ENCODE peak calls at places on chromosomes 16 and 17, in nine cellular contexts. B, H, P, V, N, W, G, A and T are unnamed samples.

GRCh38 chr16:70715860-70716357 is 30.1 kb upstream of the MTSS2 start:
- DNase-seq in B (no peak), H (no peak), P (no peak), V (no peak), N (no peak), W (no peak), G (no peak), A (no peak), T (peak)

GRCh38 chr17:55563363-55563762 is 52.1 kb upstream of the SMIM36 start:
- DNase-seq in B (no peak), H (no peak), P (no peak), V (no peak), N (no peak), W (no peak), G (no peak), A (no peak), T (no peak)

GRCh38 chr16:11572301-11572995 is 14.3 kb downstream of the LITAF start:
- DNase-seq in B (peak), H (no peak), P (no peak), V (no peak), N (no peak), W (no peak), G (no peak), A (no peak), T (no peak)

GRCh38 chr17:9291912-9292562 is 270.7 kb downstream of the NTN1 start:
- DNase-seq in B (no peak), H (no peak), P (peak), V (peak), N (peak), W (peak), G (peak), A (peak), T (peak)

GRCh38 chr16:2429771-2430663 is 770 bp downstream of the CCNF start:
- DNase-seq in B (no peak), H (no peak), P (peak), V (peak), N (no peak), W (no peak), G (no peak), A (no peak), T (peak)

GRCh38 chr17:79991924-79992656 is 43.6 kb downstream of the TBC1D16 start:
- DNase-seq in B (peak), H (peak), P (peak), V (no peak), N (peak), W (peak), G (no peak), A (peak), T (no peak)

GRCh38 chr17:17171991-17172939 is 33.9 kb downstream of the PLD6 start:
- DNase-seq in B (no peak), H (no peak), P (no peak), V (no peak), N (no peak), W (no peak), G (peak), A (no peak), T (no peak)

GRCh38 chr16:78441298-78441697 is 341.8 kb downstream of the WWOX start:
- DNase-seq in B (no peak), H (no peak), P (no peak), V (no peak), N (no peak), W (no peak), G (no peak), A (no peak), T (no peak)

GRCh38 chr16:68779891-68780290 is 42.8 kb downstream of the CDH1 start:
- DNase-seq in B (no peak), H (peak), P (no peak), V (no peak), N (no peak), W (peak), G (no peak), A (no peak), T (no peak)

GRCh38 chr16:68784226-68784625 is 47.1 kb downstream of the CDH1 start:
- DNase-seq in B (no peak), H (no peak), P (no peak), V (no peak), N (no peak), W (no peak), G (no peak), A (no peak), T (no peak)

GRCh38 chr16:68782198-68783174 is 45.4 kb downstream of the CDH1 start:
- DNase-seq in B (no peak), H (peak), P (no peak), V (no peak), N (no peak), W (no peak), G (no peak), A (no peak), T (no peak)

GRCh38 chr16:68784721-68785120 is 47.6 kb downstream of the CDH1 start:
- DNase-seq in B (no peak), H (no peak), P (no peak), V (no peak), N (no peak), W (no peak), G (no peak), A (no peak), T (no peak)

DNA sequence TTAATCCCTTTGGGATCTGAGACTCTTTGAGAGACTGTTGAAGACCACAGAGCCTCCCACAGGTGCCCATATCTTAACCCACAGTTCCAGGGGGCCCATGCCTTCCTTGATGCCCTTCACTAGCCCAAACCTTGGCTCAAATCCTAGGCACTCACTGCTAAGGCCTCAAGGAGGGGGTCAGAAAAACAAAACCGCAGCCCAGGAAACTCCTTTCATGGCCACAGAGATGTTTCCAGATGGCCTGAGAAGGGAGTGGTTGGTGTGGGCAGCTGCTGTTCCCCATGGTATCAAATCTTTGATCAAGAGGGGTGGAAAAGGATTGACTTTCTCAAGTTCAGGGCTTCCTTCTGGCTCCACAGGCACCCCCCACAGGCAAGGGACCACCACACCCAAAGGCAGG is 44.7 kb downstream of the CDH1 start:
- DNase-seq in B (no peak), H (no peak), P (no peak), V (no peak), N (no peak), W (no peak), G (no peak), A (no peak), T (no peak)
- H3K4me3 ChIP-seq in B (no peak), H (no peak), P (no peak), V (no peak), N (no peak), W (no peak), G (no peak), A (no peak), T (no peak)

GRCh38 chr17:21510686-21511367 is 134.7 kb downstream of the KCNJ12 start:
- DNase-seq in B (no peak), H (no peak), P (peak), V (no peak), N (no peak), W (no peak), G (no peak), A (no peak), T (peak)
- H3K27ac ChIP-seq in B (peak), H (peak), P (no peak), V (no peak), N (peak), W (peak), G (no peak), A (no peak), T (no peak)

GRCh38 chr16:90048737-90049330 is 28.3 kb downstream of the PRDM7 start:
- DNase-seq in B (no peak), H (no peak), P (no peak), V (no peak), N (no peak), W (no peak), G (no peak), A (no peak), T (no peak)

GRCh38 chr16:90048347-90048722 is 28.8 kb downstream of the PRDM7 start:
- DNase-seq in B (no peak), H (no peak), P (no peak), V (no peak), N (no peak), W (no peak), G (no peak), A (no peak), T (no peak)

GRCh38 chr16:90046122-90046970 is 27.1 kb upstream of the DBNDD1 start:
- DNase-seq in B (no peak), H (no peak), P (no peak), V (no peak), N (no peak), W (peak), G (peak), A (no peak), T (no peak)

GRCh38 chr16:90046971-90047713 is 27.9 kb upstream of the DBNDD1 start:
- DNase-seq in B (no peak), H (peak), P (peak), V (peak), N (peak), W (peak), G (peak), A (no peak), T (no peak)

DNA sequence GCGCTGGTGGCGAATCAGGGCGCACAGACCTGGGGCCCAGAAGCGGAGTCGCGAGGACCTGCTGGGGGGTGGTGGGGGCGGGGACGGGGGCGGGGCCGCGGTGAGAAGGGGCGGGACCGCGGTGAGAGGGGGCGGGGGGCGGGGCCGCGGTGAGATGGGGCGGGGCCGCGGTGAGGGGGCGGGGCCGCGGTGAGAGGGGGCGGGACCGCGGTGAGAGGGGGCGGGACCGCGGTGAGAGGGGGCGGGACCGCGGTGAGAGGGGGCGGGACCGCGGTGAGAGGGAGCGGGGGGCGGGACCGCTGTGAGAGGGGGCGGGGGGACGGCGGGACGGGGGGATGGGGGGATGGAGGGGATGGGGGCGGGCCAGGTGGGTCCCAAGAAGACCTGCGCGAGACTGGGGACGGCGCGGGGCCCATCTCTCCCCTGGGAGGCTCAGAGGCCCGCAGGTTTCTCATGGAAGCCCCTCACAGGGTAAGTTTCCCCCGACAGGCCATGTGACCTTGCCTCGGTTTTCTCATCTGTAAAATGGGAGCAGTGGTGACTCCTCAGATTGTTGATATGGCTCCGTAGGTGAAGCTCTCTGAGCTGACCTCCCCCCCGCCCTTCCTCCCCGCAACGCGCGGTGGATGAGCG is 28.6 kb upstream of the DBNDD1 start:
- DNase-seq in B (peak), H (no peak), P (no peak), V (no peak), N (peak), W (no peak), G (peak), A (no peak), T (no peak)
- H3K4me3 ChIP-seq in B (no peak), H (peak), P (peak), V (peak), N (peak), W (peak), G (peak), A (peak), T (peak)

GRCh38 chr16:57639172-57639571 is 10.7 kb downstream of the ADGRG1 start:
- DNase-seq in B (no peak), H (peak), P (peak), V (peak), N (no peak), W (peak), G (peak), A (no peak), T (peak)

GRCh38 chr16:57638381-57638780 is 10.0 kb downstream of the ADGRG1 start:
- DNase-seq in B (no peak), H (no peak), P (no peak), V (no peak), N (no peak), W (no peak), G (no peak), A (no peak), T (no peak)

GRCh38 chr16:57640612-57641011 is 12.2 kb downstream of the ADGRG1 start:
- DNase-seq in B (no peak), H (no peak), P (no peak), V (no peak), N (no peak), W (peak), G (no peak), A (no peak), T (no peak)

GRCh38 chr16:57637965-57638364 is 9.5 kb downstream of the ADGRG1 start:
- DNase-seq in B (no peak), H (no peak), P (no peak), V (no peak), N (no peak), W (no peak), G (no peak), A (no peak), T (no peak)

DNA sequence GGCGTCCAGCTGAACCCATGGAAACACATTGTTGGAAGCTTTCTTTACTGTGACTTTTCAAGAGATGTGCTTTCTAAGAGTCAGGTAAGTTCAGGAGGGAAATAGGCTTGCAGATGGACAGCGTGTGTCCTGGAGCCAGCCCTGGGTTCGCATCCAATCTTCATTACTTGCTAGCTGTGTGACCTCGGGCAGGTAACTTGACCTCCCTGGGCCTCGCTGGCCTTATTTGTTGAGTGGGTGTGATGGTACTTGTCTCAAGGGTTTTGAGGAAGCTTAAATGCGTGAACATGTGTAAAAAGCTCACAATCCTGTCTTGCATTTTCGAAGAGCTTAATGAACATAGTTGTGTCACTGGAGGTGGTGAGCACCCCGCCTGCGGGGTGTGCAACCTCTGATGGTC is 11.8 kb downstream of the ADGRG1 start:
- DNase-seq in B (no peak), H (no peak), P (no peak), V (no peak), N (no peak), W (no peak), G (no peak), A (no peak), T (no peak)
- H3K27ac ChIP-seq in B (no peak), H (no peak), P (no peak), V (no peak), N (no peak), W (peak), G (no peak), A (no peak), T (no peak)

DNA sequence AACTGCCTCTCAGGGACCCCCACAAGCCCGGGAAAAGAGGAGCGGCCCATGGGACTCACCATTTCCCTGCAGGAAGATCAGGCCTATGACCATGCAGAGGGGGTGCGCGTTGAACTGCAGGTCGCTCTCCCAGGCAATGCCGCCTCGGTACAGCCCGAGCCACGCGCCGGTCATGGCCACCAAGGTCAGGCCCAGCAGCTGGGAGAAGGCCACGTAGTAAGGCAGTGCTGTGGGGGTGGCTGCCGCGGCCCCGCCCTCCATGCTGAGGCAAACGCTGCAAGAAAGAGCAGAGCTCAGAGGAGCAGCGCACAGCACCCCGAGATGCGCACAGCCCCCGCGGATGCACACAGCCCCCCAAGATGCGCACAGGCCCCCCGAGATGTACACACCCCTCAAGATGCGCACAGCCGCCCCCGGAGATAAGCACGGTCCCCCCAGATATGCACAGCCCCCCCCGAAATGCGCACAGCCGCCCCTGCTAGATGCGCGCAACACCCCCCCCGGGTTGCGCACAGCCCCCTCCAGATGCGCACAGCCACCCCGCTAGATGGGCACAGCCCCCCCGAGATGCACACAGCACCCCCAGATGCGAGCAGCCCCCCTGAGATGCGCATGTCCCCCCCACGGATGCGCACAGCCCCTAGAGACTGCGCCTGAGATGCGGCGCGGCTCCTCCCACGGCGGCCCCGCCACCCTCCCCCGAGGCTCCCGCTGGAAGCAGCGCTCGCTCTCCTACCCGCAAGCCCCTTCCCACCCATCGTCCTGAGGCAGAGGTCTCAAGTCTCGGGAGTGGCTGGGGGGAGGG is 8.6 kb downstream of the CYB561 start:
- DNase-seq in B (no peak), H (peak), P (no peak), V (no peak), N (no peak), W (peak), G (peak), A (peak), T (no peak)
- H3K4me3 ChIP-seq in B (no peak), H (no peak), P (no peak), V (no peak), N (no peak), W (no peak), G (no peak), A (no peak), T (no peak)

DNA sequence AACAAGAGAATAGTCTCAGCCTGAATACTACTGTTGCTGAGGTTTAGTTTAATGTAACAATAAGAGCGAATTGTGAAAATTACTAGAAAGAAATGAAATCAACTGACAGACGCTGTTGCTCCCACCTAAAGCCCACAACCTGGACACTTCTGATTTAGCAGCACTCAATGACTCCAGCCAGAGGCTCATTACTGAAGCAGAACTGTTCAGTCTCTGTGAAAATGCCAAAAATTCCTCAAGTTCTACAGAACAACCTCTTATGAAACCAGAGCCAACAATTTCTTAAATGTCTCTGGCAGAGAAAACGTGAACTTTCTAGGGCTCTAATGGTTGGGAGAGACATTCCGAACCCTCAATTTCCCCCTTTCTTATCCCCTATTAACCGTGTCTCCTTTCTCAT is 9.9 kb downstream of the PSME3IP1 start:
- DNase-seq in B (no peak), H (no peak), P (no peak), V (no peak), N (no peak), W (no peak), G (no peak), A (no peak), T (no peak)
- H3K27ac ChIP-seq in B (no peak), H (no peak), P (no peak), V (no peak), N (no peak), W (no peak), G (no peak), A (no peak), T (no peak)

GRCh38 chr16:7177875-7178274 is 154.8 kb upstream of the RBFOX1 start:
- DNase-seq in B (no peak), H (no peak), P (no peak), V (no peak), N (no peak), W (no peak), G (no peak), A (no peak), T (no peak)

GRCh38 chr16:7185689-7186088 is 147.0 kb upstream of the RBFOX1 start:
- DNase-seq in B (no peak), H (no peak), P (no peak), V (no peak), N (no peak), W (no peak), G (peak), A (no peak), T (no peak)

GRCh38 chr16:7185179-7185578 is 147.5 kb upstream of the RBFOX1 start:
- DNase-seq in B (no peak), H (no peak), P (no peak), V (no peak), N (no peak), W (no peak), G (no peak), A (no peak), T (no peak)

GRCh38 chr16:7182510-7183109 is 150.0 kb upstream of the RBFOX1 start:
- DNase-seq in B (no peak), H (no peak), P (peak), V (peak), N (no peak), W (no peak), G (peak), A (no peak), T (peak)

DNA sequence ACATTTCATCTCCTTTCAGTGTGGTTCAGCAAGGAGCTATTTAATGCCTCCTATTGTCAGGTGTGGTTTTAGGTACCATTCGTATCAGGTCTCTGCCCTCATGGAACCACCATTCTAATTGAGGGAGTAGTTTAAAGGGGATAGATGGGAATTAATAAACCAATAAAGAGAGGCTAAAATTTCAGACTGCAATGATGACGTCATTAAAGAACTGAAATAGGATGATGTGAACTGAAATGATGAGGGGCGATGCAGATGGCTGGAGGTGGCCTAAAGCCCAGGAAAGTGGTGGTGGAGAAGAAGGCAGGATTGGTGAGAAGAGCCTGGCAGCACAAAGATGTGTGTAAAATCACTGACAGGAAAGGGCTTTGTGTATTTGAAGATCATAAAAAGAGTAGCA is 148.9 kb upstream of the RBFOX1 start:
- DNase-seq in B (no peak), H (no peak), P (no peak), V (no peak), N (no peak), W (no peak), G (no peak), A (no peak), T (no peak)
- H3K4me3 ChIP-seq in B (no peak), H (no peak), P (no peak), V (no peak), N (no peak), W (no peak), G (no peak), A (no peak), T (no peak)